ENCODE peak calls at places on chromosomes 12 and 14, in six cellular contexts. One of them, this sample, is unnamed.

GRCh38 chr14:34766060-34766459 is 51.7 kb upstream of the CFL2 start:
- DNase-seq in Caco-2: no peak
- DNase-seq in CD14-positive monocyte: no peak
- DNase-seq in WTC11: no peak
- DNase-seq in A549: peak; percentile 26
- DNase-seq in pancreas: no peak
- DNase-seq in this sample: no peak

GRCh38 chr12:14256139-14256538 is 109.3 kb upstream of the ATF7IP start:
- DNase-seq in A549: no peak
- DNase-seq in CD14-positive monocyte: no peak
- DNase-seq in pancreas: no peak
- DNase-seq in Caco-2: no peak
- DNase-seq in WTC11: no peak
- DNase-seq in this sample: no peak

GRCh38 chr12:27505124-27505523 is 18.9 kb upstream of the PPFIBP1 start:
- DNase-seq in pancreas: no peak
- DNase-seq in Caco-2: no peak
- DNase-seq in CD14-positive monocyte: no peak
- DNase-seq in A549: no peak
- DNase-seq in WTC11: no peak
- DNase-seq in this sample: no peak

GRCh38 chr12:46269429-46270241 is 792 bp upstream of the SLC38A1 start:
- DNase-seq in pancreas: no peak
- DNase-seq in Caco-2: no peak
- DNase-seq in WTC11: peak; percentile 36
- DNase-seq in A549: no peak
- DNase-seq in CD14-positive monocyte: no peak
- DNase-seq in this sample: peak; percentile 48

GRCh38 chr12:108320503-108321293 is 18.4 kb downstream of the CMKLR1 start:
- DNase-seq in A549: no peak
- DNase-seq in CD14-positive monocyte: no peak
- DNase-seq in pancreas: no peak
- DNase-seq in Caco-2: no peak
- DNase-seq in WTC11: peak; percentile 28
- DNase-seq in this sample: no peak

GRCh38 chr14:90060312-90060964 is 1.4 kb upstream of the KCNK13 start:
- DNase-seq in CD14-positive monocyte: no peak
- DNase-seq in Caco-2: peak; percentile 52
- DNase-seq in WTC11: peak; percentile 81
- DNase-seq in A549: peak; percentile 64
- DNase-seq in pancreas: peak; percentile 37
- DNase-seq in this sample: peak; percentile 63

GRCh38 chr12:132524405-132524804 is 34.5 kb downstream of the FBRSL1 start:
- DNase-seq in pancreas: no peak
- DNase-seq in CD14-positive monocyte: no peak
- DNase-seq in Caco-2: peak; percentile 53
- DNase-seq in WTC11: no peak
- DNase-seq in A549: peak; percentile 90
- DNase-seq in this sample: peak; percentile 98

GRCh38 chr12:123705935-123706334 is 6.2 kb upstream of the ATP6V0A2 start:
- DNase-seq in CD14-positive monocyte: no peak
- DNase-seq in WTC11: no peak
- DNase-seq in Caco-2: no peak
- DNase-seq in A549: peak; percentile 57
- DNase-seq in pancreas: no peak
- DNase-seq in this sample: no peak

GRCh38 chr12:12979731-12980259 is 20.3 kb downstream of the HEBP1 start:
- DNase-seq in Caco-2: no peak
- DNase-seq in pancreas: no peak
- DNase-seq in WTC11: no peak
- DNase-seq in A549: peak; percentile 86
- DNase-seq in CD14-positive monocyte: no peak
- DNase-seq in this sample: no peak

GRCh38 chr12:113231275-113232231 is 10.3 kb downstream of the TPCN1 start:
- DNase-seq in pancreas: peak; percentile 54
- DNase-seq in CD14-positive monocyte: no peak
- DNase-seq in A549: peak; percentile 36
- DNase-seq in Caco-2: peak; percentile 84
- DNase-seq in WTC11: no peak
- DNase-seq in this sample: peak; percentile 63

GRCh38 chr14:97655169-97655948 is 858.2 kb downstream of the VRK1 start:
- DNase-seq in CD14-positive monocyte: no peak
- DNase-seq in Caco-2: no peak
- DNase-seq in WTC11: no peak
- DNase-seq in pancreas: no peak
- DNase-seq in A549: no peak
- DNase-seq in this sample: no peak

GRCh38 chr14:103543721-103544626 is 15.0 kb downstream of the TRMT61A start:
- DNase-seq in CD14-positive monocyte: peak; percentile 38
- DNase-seq in Caco-2: no peak
- DNase-seq in A549: no peak
- DNase-seq in WTC11: no peak
- DNase-seq in pancreas: no peak
- DNase-seq in this sample: no peak

GRCh38 chr12:53205747-53206146 is 1.3 kb downstream of the ITGB7 start:
- DNase-seq in CD14-positive monocyte: peak; percentile 80
- DNase-seq in A549: no peak
- DNase-seq in pancreas: no peak
- DNase-seq in WTC11: no peak
- DNase-seq in Caco-2: no peak
- DNase-seq in this sample: no peak

GRCh38 chr12:47742253-47742825 is 16.3 kb downstream of the RAPGEF3 start:
- DNase-seq in Caco-2: peak; percentile 74
- DNase-seq in A549: peak; percentile 67
- DNase-seq in CD14-positive monocyte: no peak
- DNase-seq in WTC11: peak; percentile 88
- DNase-seq in pancreas: peak; percentile 62
- DNase-seq in this sample: peak; percentile 78

GRCh38 chr14:71261206-71261605 is 353.9 kb downstream of the PCNX1 start:
- DNase-seq in Caco-2: no peak
- DNase-seq in A549: no peak
- DNase-seq in pancreas: no peak
- DNase-seq in CD14-positive monocyte: no peak
- DNase-seq in WTC11: no peak
- DNase-seq in this sample: no peak

GRCh38 chr14:55297611-55298323 is 26.5 kb downstream of the FBXO34 start:
- DNase-seq in pancreas: peak; percentile 61
- DNase-seq in CD14-positive monocyte: no peak
- DNase-seq in Caco-2: no peak
- DNase-seq in WTC11: no peak
- DNase-seq in A549: peak; percentile 42
- DNase-seq in this sample: peak; percentile 62

GRCh38 chr14:103584326-103584915 is 21.7 kb downstream of the COA8 start:
- DNase-seq in CD14-positive monocyte: no peak
- DNase-seq in WTC11: no peak
- DNase-seq in A549: no peak
- DNase-seq in pancreas: no peak
- DNase-seq in Caco-2: no peak
- DNase-seq in this sample: no peak

GRCh38 chr12:92133795-92134637 is 11.6 kb downstream of the BTG1 start:
- DNase-seq in A549: no peak
- DNase-seq in CD14-positive monocyte: no peak
- DNase-seq in WTC11: no peak
- DNase-seq in Caco-2: no peak
- DNase-seq in pancreas: no peak
- DNase-seq in this sample: no peak

GRCh38 chr14:93734961-93735360 is 53.3 kb downstream of the PRIMA1 start:
- DNase-seq in WTC11: no peak
- DNase-seq in Caco-2: no peak
- DNase-seq in pancreas: no peak
- DNase-seq in CD14-positive monocyte: no peak
- DNase-seq in A549: no peak
- DNase-seq in this sample: no peak

DNA sequence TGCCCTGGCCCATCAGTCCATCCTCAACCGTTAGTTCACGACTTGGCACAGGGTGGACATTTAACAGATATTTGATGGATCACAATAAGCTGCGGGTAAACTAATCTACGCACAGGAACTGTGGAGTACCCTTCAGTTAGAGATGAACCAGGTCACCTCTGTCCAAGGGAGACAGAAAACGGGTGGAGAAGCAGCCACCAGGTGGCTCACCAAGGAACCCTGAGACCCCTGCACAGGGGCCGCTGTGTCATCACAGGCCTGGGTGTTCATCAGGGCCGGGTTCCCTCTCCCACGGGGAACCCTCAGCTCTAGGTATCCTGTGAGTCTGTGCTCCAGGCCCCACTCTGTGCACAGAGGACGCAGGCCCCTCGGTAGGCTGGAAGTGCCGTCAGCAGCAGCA is 122.2 kb downstream of the PIWIL1 start:
- DNase-seq in Caco-2: no peak
- DNase-seq in A549: no peak
- DNase-seq in CD14-positive monocyte: no peak
- DNase-seq in WTC11: no peak
- DNase-seq in pancreas: no peak
- DNase-seq in this sample: no peak
- TF ChIP-seq CTCF in Caco-2: no peak
- TF ChIP-seq CTCF in A549: no peak
- TF ChIP-seq CTCF in CD14-positive monocyte: no peak
- TF ChIP-seq CTCF in WTC11: no peak
- TF ChIP-seq CTCF in pancreas: no peak
- TF ChIP-seq CTCF in this sample: no peak

GRCh38 chr12:52049286-52049685 is 2.0 kb upstream of the NR4A1 start:
- DNase-seq in WTC11: no peak
- DNase-seq in Caco-2: no peak
- DNase-seq in pancreas: no peak
- DNase-seq in A549: no peak
- DNase-seq in CD14-positive monocyte: no peak
- DNase-seq in this sample: no peak

GRCh38 chr12:52052471-52053186 is 1.4 kb downstream of the NR4A1 start:
- DNase-seq in Caco-2: no peak
- DNase-seq in CD14-positive monocyte: no peak
- DNase-seq in WTC11: no peak
- DNase-seq in pancreas: peak; percentile 66
- DNase-seq in A549: peak; percentile 73
- DNase-seq in this sample: peak; percentile 34

GRCh38 chr12:52049688-52050087 is 1.6 kb upstream of the NR4A1 start:
- DNase-seq in A549: no peak
- DNase-seq in Caco-2: no peak
- DNase-seq in pancreas: no peak
- DNase-seq in CD14-positive monocyte: no peak
- DNase-seq in WTC11: no peak
- DNase-seq in this sample: no peak

GRCh38 chr12:52050116-52050770 is 999 bp upstream of the NR4A1 start:
- DNase-seq in Caco-2: peak; percentile 67
- DNase-seq in A549: no peak
- DNase-seq in CD14-positive monocyte: peak; percentile 82
- DNase-seq in pancreas: peak; percentile 70
- DNase-seq in WTC11: peak; percentile 43
- DNase-seq in this sample: no peak

DNA sequence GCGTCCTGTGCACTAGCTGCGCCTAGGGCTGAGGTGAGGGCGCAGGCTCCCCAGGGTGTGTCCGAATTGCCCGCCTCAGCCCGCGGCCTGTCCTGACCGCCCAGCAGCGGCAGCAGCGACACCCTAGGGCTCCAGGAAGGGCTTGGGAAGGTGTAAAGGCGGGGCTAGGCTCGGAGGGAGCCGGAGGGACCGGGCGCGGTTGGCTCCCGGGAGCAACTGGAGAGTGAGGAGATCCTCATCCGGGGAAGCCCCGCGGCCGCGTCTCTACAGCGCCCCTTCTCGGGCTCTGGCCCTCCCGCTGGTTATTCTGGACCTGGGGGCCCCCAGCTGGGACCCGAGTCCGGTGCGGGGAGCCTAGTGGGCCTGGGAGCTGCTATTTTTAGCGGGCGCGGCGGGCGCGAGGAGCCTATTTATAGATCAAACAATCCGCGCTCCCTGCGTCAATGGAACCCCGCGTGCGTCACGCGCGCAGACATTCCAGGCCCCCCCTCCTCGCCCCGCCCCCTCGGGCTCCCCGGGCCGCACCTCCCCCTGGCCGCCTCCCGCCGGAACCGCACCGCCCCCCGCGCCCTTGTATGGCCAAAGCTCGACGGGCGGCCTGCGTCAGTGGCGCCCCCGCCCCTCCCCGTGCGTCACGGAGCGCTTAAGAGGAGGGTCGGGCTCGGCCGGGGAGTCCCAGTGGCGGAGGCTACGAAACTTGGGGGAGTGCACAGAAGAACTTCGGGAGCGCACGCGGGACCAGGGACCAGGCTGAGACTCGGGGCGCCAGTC is at the start of gene NR4A1:
- DNase-seq in Caco-2: peak; percentile 97
- DNase-seq in pancreas: peak; percentile 95
- DNase-seq in CD14-positive monocyte: peak; percentile 99
- DNase-seq in WTC11: peak; percentile 90
- DNase-seq in A549: peak; percentile 98
- DNase-seq in this sample: peak; percentile 97
- TF ChIP-seq CTCF in Caco-2: no peak
- TF ChIP-seq CTCF in pancreas: no peak
- TF ChIP-seq CTCF in CD14-positive monocyte: no peak
- TF ChIP-seq CTCF in WTC11: no peak
- TF ChIP-seq CTCF in A549: peak; percentile 34
- TF ChIP-seq CTCF in this sample: no peak

DNA sequence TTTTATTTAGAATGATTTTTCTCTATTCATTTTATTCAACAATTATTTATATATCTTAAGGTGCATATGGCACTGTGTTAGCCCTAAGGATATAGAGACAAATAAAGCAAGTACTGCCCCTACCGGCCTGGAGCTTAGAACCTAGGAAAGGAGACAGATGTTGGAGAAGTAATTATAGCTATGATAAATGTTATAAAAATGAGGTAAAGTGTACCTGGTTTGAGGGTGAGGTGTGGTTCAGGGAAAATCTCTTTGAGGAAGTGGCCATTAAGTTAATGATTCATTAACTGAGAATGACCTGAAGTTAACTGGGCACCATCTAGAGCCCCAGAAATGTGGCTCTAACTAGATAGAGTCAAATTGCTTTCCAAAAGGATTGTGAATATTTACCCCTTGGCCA is 31.9 kb downstream of the CDKL1 start:
- DNase-seq in Caco-2: no peak
- DNase-seq in CD14-positive monocyte: no peak
- DNase-seq in pancreas: no peak
- DNase-seq in A549: no peak
- DNase-seq in WTC11: no peak
- DNase-seq in this sample: no peak
- TF ChIP-seq CTCF in Caco-2: no peak
- TF ChIP-seq CTCF in CD14-positive monocyte: no peak
- TF ChIP-seq CTCF in pancreas: no peak
- TF ChIP-seq CTCF in A549: no peak
- TF ChIP-seq CTCF in WTC11: no peak
- TF ChIP-seq CTCF in this sample: no peak

DNA sequence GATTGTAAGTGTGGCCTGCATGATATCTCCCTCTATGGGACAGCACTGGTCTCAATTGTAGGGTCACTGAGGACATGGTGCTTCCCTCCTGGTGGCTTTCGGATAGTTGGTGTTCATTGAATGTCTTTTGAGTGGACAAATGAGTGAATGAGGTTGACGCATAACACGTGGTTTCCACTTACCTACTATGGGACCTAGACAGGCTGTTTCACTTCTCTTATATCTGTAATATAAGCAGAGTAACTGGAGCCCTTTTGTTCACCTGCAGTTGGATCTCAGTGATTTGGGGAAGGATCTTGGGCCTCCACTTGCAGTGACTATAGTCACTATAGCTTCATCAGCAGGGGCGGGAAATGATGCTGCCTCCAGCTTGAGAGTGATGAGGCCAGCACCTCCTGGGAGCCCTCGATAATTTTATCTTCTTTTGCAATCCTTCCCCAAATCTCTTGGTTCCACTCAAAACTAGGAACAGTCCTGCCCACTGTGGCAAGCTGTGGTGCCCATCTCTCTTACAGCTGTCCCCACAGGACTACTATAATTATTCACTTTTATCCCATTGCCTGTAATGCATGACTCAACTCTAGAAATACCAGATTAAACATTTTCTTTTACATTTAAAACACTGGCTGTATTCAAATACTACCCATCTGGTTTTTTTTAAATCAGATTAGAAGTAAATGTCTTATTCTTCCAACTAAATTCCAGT is 242.9 kb downstream of the CHST11 start:
- DNase-seq in CD14-positive monocyte: no peak
- DNase-seq in Caco-2: no peak
- DNase-seq in pancreas: no peak
- DNase-seq in A549: no peak
- DNase-seq in WTC11: no peak
- DNase-seq in this sample: no peak
- TF ChIP-seq CTCF in CD14-positive monocyte: no peak
- TF ChIP-seq CTCF in Caco-2: no peak
- TF ChIP-seq CTCF in pancreas: no peak
- TF ChIP-seq CTCF in A549: no peak
- TF ChIP-seq CTCF in WTC11: no peak
- TF ChIP-seq CTCF in this sample: no peak

This sample was measured in Calu3.